ENCODE peak calls at places on chromosomes 3 and 15, in nine cellular contexts. C is SK-N-SH; T is IMR-90; O is T1000; J is iPS-NIHi11; I is NCI-H1092; S is stimulated activated CD8-positive, alpha-beta memory T cell treated with anti-CD3 and anti-CD28 coated beads, Interleukin-15, amount 100 ng/mL, for 24 hours; Z is hepatocyte; Q is HCEC 1CT. A is an unnamed sample.

GRCh38 chr3:30505866-30506517 is 100.4 kb upstream of the TGFBR2 start:
- DNase-seq in C (no peak), T (peak), O (no peak), J (no peak), I (no peak), S (no peak), Z (no peak), Q (no peak), A (peak)

GRCh38 chr3:120102674-120103073 is 8.4 kb upstream of the GSK3B start:
- DNase-seq in C (no peak), T (no peak), O (no peak), J (no peak), I (peak), S (no peak), Z (no peak), Q (no peak), A (no peak)

GRCh38 chr3:13647314-13648059 is 98.6 kb downstream of the FBLN2 start:
- DNase-seq in C (no peak), T (peak), O (no peak), J (no peak), I (no peak), S (no peak), Z (no peak), Q (no peak), A (no peak)

GRCh38 chr15:43346305-43346704 is 15.9 kb upstream of the LCMT2 start:
- DNase-seq in C (no peak), T (no peak), O (no peak), J (no peak), I (no peak), S (no peak), Z (no peak), Q (no peak), A (no peak)

GRCh38 chr3:111831840-111832239 is 27.2 kb upstream of the PHLDB2 start:
- DNase-seq in C (no peak), T (no peak), O (no peak), J (no peak), I (no peak), S (no peak), Z (no peak), Q (no peak), A (no peak)

GRCh38 chr15:74620636-74621545 is 5.3 kb downstream of the CLK3 start:
- DNase-seq in C (peak), T (peak), O (peak), J (peak), I (peak), S (peak), Z (peak), Q (peak), A (peak)

GRCh38 chr3:72152551-72153476 is 367.9 kb upstream of the PROK2 start:
- DNase-seq in C (peak), T (peak), O (no peak), J (no peak), I (peak), S (no peak), Z (peak), Q (peak), A (peak)

GRCh38 chr3:108329087-108329486 is 32.7 kb downstream of the HHLA2 start:
- DNase-seq in C (no peak), T (no peak), O (no peak), J (no peak), I (no peak), S (no peak), Z (no peak), Q (no peak), A (no peak)

GRCh38 chr3:168186293-168186983 is 90.7 kb upstream of the GOLIM4 start:
- DNase-seq in C (no peak), T (peak), O (no peak), J (no peak), I (peak), S (no peak), Z (no peak), Q (no peak), A (no peak)

GRCh38 chr15:101179341-101180153 is 72.3 kb downstream of the CHSY1 start:
- DNase-seq in C (no peak), T (peak), O (no peak), J (no peak), I (no peak), S (no peak), Z (no peak), Q (peak), A (no peak)

GRCh38 chr3:184777566-184778356 is 34.2 kb upstream of the VPS8 start:
- DNase-seq in C (peak), T (peak), O (peak), J (peak), I (peak), S (peak), Z (peak), Q (peak), A (peak)

GRCh38 chr3:150410311-150411105 is 2.4 kb downstream of the TSC22D2 start:
- DNase-seq in C (peak), T (peak), O (no peak), J (peak), I (no peak), S (no peak), Z (peak), Q (no peak), A (no peak)

GRCh38 chr15:31452595-31453557 is 126.2 kb downstream of the KLF13 start:
- DNase-seq in C (no peak), T (no peak), O (no peak), J (no peak), I (no peak), S (no peak), Z (no peak), Q (no peak), A (no peak)

GRCh38 chr3:129911261-129911861 is 17.9 kb upstream of the TMCC1 start:
- DNase-seq in C (no peak), T (no peak), O (no peak), J (no peak), I (no peak), S (no peak), Z (no peak), Q (no peak), A (no peak)

GRCh38 chr15:70112018-70112395 is 14.3 kb upstream of the TLE3 start:
- DNase-seq in C (peak), T (no peak), O (no peak), J (no peak), I (no peak), S (no peak), Z (no peak), Q (peak), A (peak)

GRCh38 chr3:126732281-126733060 is 28.4 kb downstream of the CHCHD6 start:
- DNase-seq in C (no peak), T (peak), O (no peak), J (no peak), I (no peak), S (no peak), Z (no peak), Q (no peak), A (peak)

GRCh38 chr3:183551930-183552329 is 3.6 kb downstream of the KLHL6 start:
- DNase-seq in C (no peak), T (no peak), O (no peak), J (no peak), I (no peak), S (no peak), Z (no peak), Q (no peak), A (no peak)

GRCh38 chr3:111582114-111582461 is 13.1 kb downstream of the ZBED2 start:
- DNase-seq in C (no peak), T (peak), O (peak), J (no peak), I (no peak), S (no peak), Z (peak), Q (peak), A (peak)

GRCh38 chr15:63339836-63340235 is 41.8 kb downstream of the CA12 start:
- DNase-seq in C (no peak), T (no peak), O (no peak), J (no peak), I (no peak), S (no peak), Z (no peak), Q (no peak), A (no peak)

GRCh38 chr3:180870008-180870733 is 42.3 kb upstream of the FXR1 start:
- DNase-seq in C (no peak), T (no peak), O (no peak), J (peak), I (no peak), S (no peak), Z (peak), Q (no peak), A (no peak)

GRCh38 chr15:81326466-81327212 is 2.7 kb upstream of the STARD5 start:
- DNase-seq in C (no peak), T (peak), O (no peak), J (no peak), I (no peak), S (no peak), Z (no peak), Q (peak), A (no peak)

GRCh38 chr3:9079674-9080073 is 116.4 kb upstream of the RAD18 start:
- DNase-seq in C (no peak), T (no peak), O (no peak), J (no peak), I (no peak), S (no peak), Z (no peak), Q (no peak), A (peak)

GRCh38 chr3:116140100-116140689 is 305.1 kb downstream of the LSAMP start:
- DNase-seq in C (no peak), T (peak), O (no peak), J (no peak), I (peak), S (no peak), Z (peak), Q (peak), A (no peak)

GRCh38 chr3:2540115-2540514 is 441.4 kb downstream of the CNTN4 start:
- DNase-seq in C (no peak), T (no peak), O (no peak), J (no peak), I (no peak), S (no peak), Z (no peak), Q (no peak), A (no peak)

GRCh38 chr3:106004137-106004600 is 135.4 kb upstream of the CBLB start:
- DNase-seq in C (no peak), T (peak), O (no peak), J (no peak), I (no peak), S (no peak), Z (peak), Q (peak), A (peak)

GRCh38 chr3:24123596-24123995 is 178.5 kb downstream of the NR1D2 start:
- DNase-seq in C (no peak), T (peak), O (peak), J (no peak), I (no peak), S (no peak), Z (no peak), Q (peak), A (peak)

A was measured in brain microvascular endothelial cell.